ENCODE peak calls at places on chromosomes 4 and X, in six cellular contexts. One of them, this sample, is unnamed.

GRCh38 chr4:40840985-40841571 is 91.3 kb downstream of the NSUN7 start:
- DNase-seq in IMR-90: peak; percentile 90
- DNase-seq in ACHN: peak; percentile 85
- DNase-seq in choroid plexus epithelial cell: peak; percentile 94
- DNase-seq in activated CD8-positive, alpha-beta memory T cell treated with anti-CD3 and anti-CD28 coated beads for 4 hours: peak; percentile 57
- DNase-seq in hypothalamus: peak; percentile 75
- DNase-seq in this sample: no peak

GRCh38 chrX:13750204-13750603 is 15.7 kb downstream of the OFD1 start:
- DNase-seq in IMR-90: peak; percentile 48
- DNase-seq in ACHN: peak; percentile 46
- DNase-seq in choroid plexus epithelial cell: peak; percentile 56
- DNase-seq in activated CD8-positive, alpha-beta memory T cell treated with anti-CD3 and anti-CD28 coated beads for 4 hours: no peak
- DNase-seq in hypothalamus: no peak
- DNase-seq in this sample: no peak

GRCh38 chr4:158938462-158939044 is 164.3 kb upstream of the RAPGEF2 start:
- DNase-seq in IMR-90: peak; percentile 40
- DNase-seq in ACHN: no peak
- DNase-seq in choroid plexus epithelial cell: peak; percentile 35
- DNase-seq in activated CD8-positive, alpha-beta memory T cell treated with anti-CD3 and anti-CD28 coated beads for 4 hours: no peak
- DNase-seq in hypothalamus: no peak
- DNase-seq in this sample: no peak

GRCh38 chrX:134294548-134294947 is 57.6 kb downstream of the CCDC160 start:
- DNase-seq in IMR-90: peak; percentile 2
- DNase-seq in ACHN: peak; percentile 1
- DNase-seq in choroid plexus epithelial cell: peak; percentile 31
- DNase-seq in activated CD8-positive, alpha-beta memory T cell treated with anti-CD3 and anti-CD28 coated beads for 4 hours: no peak
- DNase-seq in hypothalamus: no peak
- DNase-seq in this sample: no peak

GRCh38 chr4:151896880-151897279 is 136.1 kb upstream of the GATB start:
- DNase-seq in IMR-90: no peak
- DNase-seq in ACHN: no peak
- DNase-seq in choroid plexus epithelial cell: no peak
- DNase-seq in activated CD8-positive, alpha-beta memory T cell treated with anti-CD3 and anti-CD28 coated beads for 4 hours: no peak
- DNase-seq in hypothalamus: no peak
- DNase-seq in this sample: no peak

GRCh38 chr4:138190452-138190858 is 51.7 kb downstream of the SLC7A11 start:
- DNase-seq in IMR-90: no peak
- DNase-seq in ACHN: no peak
- DNase-seq in choroid plexus epithelial cell: no peak
- DNase-seq in activated CD8-positive, alpha-beta memory T cell treated with anti-CD3 and anti-CD28 coated beads for 4 hours: no peak
- DNase-seq in hypothalamus: no peak
- DNase-seq in this sample: no peak

GRCh38 chrX:69243276-69243675 is 78.0 kb upstream of the PJA1 start:
- DNase-seq in IMR-90: no peak
- DNase-seq in ACHN: no peak
- DNase-seq in choroid plexus epithelial cell: no peak
- DNase-seq in activated CD8-positive, alpha-beta memory T cell treated with anti-CD3 and anti-CD28 coated beads for 4 hours: no peak
- DNase-seq in hypothalamus: no peak
- DNase-seq in this sample: no peak

GRCh38 chr4:1035510-1035909 is 24.1 kb downstream of the FGFRL1 start:
- DNase-seq in IMR-90: no peak
- DNase-seq in ACHN: no peak
- DNase-seq in choroid plexus epithelial cell: no peak
- DNase-seq in activated CD8-positive, alpha-beta memory T cell treated with anti-CD3 and anti-CD28 coated beads for 4 hours: no peak
- DNase-seq in hypothalamus: peak; percentile 96
- DNase-seq in this sample: peak; percentile 92

GRCh38 chr4:14513471-14513870 is 488.8 kb upstream of the CPEB2 start:
- DNase-seq in IMR-90: no peak
- DNase-seq in ACHN: no peak
- DNase-seq in choroid plexus epithelial cell: peak; percentile 64
- DNase-seq in activated CD8-positive, alpha-beta memory T cell treated with anti-CD3 and anti-CD28 coated beads for 4 hours: no peak
- DNase-seq in hypothalamus: no peak
- DNase-seq in this sample: no peak

GRCh38 chr4:10184051-10184450 is 67.5 kb upstream of the WDR1 start:
- DNase-seq in IMR-90: peak; percentile 29
- DNase-seq in ACHN: no peak
- DNase-seq in choroid plexus epithelial cell: peak; percentile 42
- DNase-seq in activated CD8-positive, alpha-beta memory T cell treated with anti-CD3 and anti-CD28 coated beads for 4 hours: no peak
- DNase-seq in hypothalamus: no peak
- DNase-seq in this sample: no peak

GRCh38 chrX:63350551-63350950 is 581 bp downstream of the SPIN4 start:
- DNase-seq in IMR-90: no peak
- DNase-seq in ACHN: peak; percentile 33
- DNase-seq in choroid plexus epithelial cell: no peak
- DNase-seq in activated CD8-positive, alpha-beta memory T cell treated with anti-CD3 and anti-CD28 coated beads for 4 hours: no peak
- DNase-seq in hypothalamus: no peak
- DNase-seq in this sample: no peak

GRCh38 chr4:112213850-112214249 is 17.7 kb upstream of the AP1AR start:
- DNase-seq in IMR-90: peak; percentile 90
- DNase-seq in ACHN: no peak
- DNase-seq in choroid plexus epithelial cell: peak; percentile 92
- DNase-seq in activated CD8-positive, alpha-beta memory T cell treated with anti-CD3 and anti-CD28 coated beads for 4 hours: no peak
- DNase-seq in hypothalamus: no peak
- DNase-seq in this sample: no peak

GRCh38 chr4:96879527-96879926 is 1039.6 kb downstream of the PDHA2 start:
- DNase-seq in IMR-90: no peak
- DNase-seq in ACHN: no peak
- DNase-seq in choroid plexus epithelial cell: no peak
- DNase-seq in activated CD8-positive, alpha-beta memory T cell treated with anti-CD3 and anti-CD28 coated beads for 4 hours: no peak
- DNase-seq in hypothalamus: no peak
- DNase-seq in this sample: no peak

GRCh38 chr4:116358633-116359222 is 726.6 kb downstream of the TRAM1L1 start:
- DNase-seq in IMR-90: peak; percentile 43
- DNase-seq in ACHN: peak; percentile 45
- DNase-seq in choroid plexus epithelial cell: peak; percentile 83
- DNase-seq in activated CD8-positive, alpha-beta memory T cell treated with anti-CD3 and anti-CD28 coated beads for 4 hours: no peak
- DNase-seq in hypothalamus: no peak
- DNase-seq in this sample: no peak

GRCh38 chr4:54382623-54383022 is 153.5 kb downstream of the PDGFRA start:
- DNase-seq in IMR-90: no peak
- DNase-seq in ACHN: no peak
- DNase-seq in choroid plexus epithelial cell: no peak
- DNase-seq in activated CD8-positive, alpha-beta memory T cell treated with anti-CD3 and anti-CD28 coated beads for 4 hours: no peak
- DNase-seq in hypothalamus: no peak
- DNase-seq in this sample: no peak

GRCh38 chr4:107083-107443 is 17.2 kb upstream of the ZNF718 start:
- DNase-seq in IMR-90: no peak
- DNase-seq in ACHN: no peak
- DNase-seq in choroid plexus epithelial cell: no peak
- DNase-seq in activated CD8-positive, alpha-beta memory T cell treated with anti-CD3 and anti-CD28 coated beads for 4 hours: no peak
- DNase-seq in hypothalamus: no peak
- DNase-seq in this sample: no peak

GRCh38 chr4:172986114-172986513 is 182.5 kb upstream of the GALNT7 start:
- DNase-seq in IMR-90: no peak
- DNase-seq in ACHN: no peak
- DNase-seq in choroid plexus epithelial cell: no peak
- DNase-seq in activated CD8-positive, alpha-beta memory T cell treated with anti-CD3 and anti-CD28 coated beads for 4 hours: no peak
- DNase-seq in hypothalamus: no peak
- DNase-seq in this sample: no peak

GRCh38 chrX:102958794-102959193 is 21.7 kb downstream of the RAB40AL start:
- DNase-seq in IMR-90: no peak
- DNase-seq in ACHN: no peak
- DNase-seq in choroid plexus epithelial cell: peak; percentile 16
- DNase-seq in activated CD8-positive, alpha-beta memory T cell treated with anti-CD3 and anti-CD28 coated beads for 4 hours: no peak
- DNase-seq in hypothalamus: no peak
- DNase-seq in this sample: no peak

GRCh38 chr4:85445058-85445639 is 29.8 kb upstream of the ARHGAP24 start:
- DNase-seq in IMR-90: no peak
- DNase-seq in ACHN: no peak
- DNase-seq in choroid plexus epithelial cell: peak; percentile 39
- DNase-seq in activated CD8-positive, alpha-beta memory T cell treated with anti-CD3 and anti-CD28 coated beads for 4 hours: no peak
- DNase-seq in hypothalamus: no peak
- DNase-seq in this sample: no peak

GRCh38 chr4:15004701-15005301 is 2.5 kb downstream of the CPEB2 start:
- DNase-seq in IMR-90: peak; percentile 54
- DNase-seq in ACHN: peak; percentile 74
- DNase-seq in choroid plexus epithelial cell: peak; percentile 76
- DNase-seq in activated CD8-positive, alpha-beta memory T cell treated with anti-CD3 and anti-CD28 coated beads for 4 hours: no peak
- DNase-seq in hypothalamus: peak; percentile 63
- DNase-seq in this sample: peak; percentile 31

GRCh38 chr4:186593587-186593973 is 38.2 kb upstream of the MTNR1A start:
- DNase-seq in IMR-90: no peak
- DNase-seq in ACHN: no peak
- DNase-seq in choroid plexus epithelial cell: no peak
- DNase-seq in activated CD8-positive, alpha-beta memory T cell treated with anti-CD3 and anti-CD28 coated beads for 4 hours: no peak
- DNase-seq in hypothalamus: no peak
- DNase-seq in this sample: no peak

GRCh38 chrX:24426340-24426913 is 38.7 kb upstream of the PDK3 start:
- DNase-seq in IMR-90: peak; percentile 12
- DNase-seq in ACHN: no peak
- DNase-seq in choroid plexus epithelial cell: peak; percentile 36
- DNase-seq in activated CD8-positive, alpha-beta memory T cell treated with anti-CD3 and anti-CD28 coated beads for 4 hours: no peak
- DNase-seq in hypothalamus: no peak
- DNase-seq in this sample: no peak

GRCh38 chr4:111064342-111064993 is 441.6 kb upstream of the PITX2 start:
- DNase-seq in IMR-90: peak; percentile 57
- DNase-seq in ACHN: peak; percentile 87
- DNase-seq in choroid plexus epithelial cell: peak; percentile 8
- DNase-seq in activated CD8-positive, alpha-beta memory T cell treated with anti-CD3 and anti-CD28 coated beads for 4 hours: no peak
- DNase-seq in hypothalamus: no peak
- DNase-seq in this sample: no peak

GRCh38 chr4:3358660-3359059 is 65.8 kb downstream of the RGS12 start:
- DNase-seq in IMR-90: no peak
- DNase-seq in ACHN: no peak
- DNase-seq in choroid plexus epithelial cell: no peak
- DNase-seq in activated CD8-positive, alpha-beta memory T cell treated with anti-CD3 and anti-CD28 coated beads for 4 hours: no peak
- DNase-seq in hypothalamus: no peak
- DNase-seq in this sample: no peak

GRCh38 chr4:125433453-125433852 is 118.7 kb downstream of the FAT4 start:
- DNase-seq in IMR-90: peak; percentile 69
- DNase-seq in ACHN: no peak
- DNase-seq in choroid plexus epithelial cell: peak; percentile 66
- DNase-seq in activated CD8-positive, alpha-beta memory T cell treated with anti-CD3 and anti-CD28 coated beads for 4 hours: no peak
- DNase-seq in hypothalamus: no peak
- DNase-seq in this sample: no peak

GRCh38 chrX:52923781-52924241 is 26.7 kb downstream of the FAM156B start:
- DNase-seq in IMR-90: peak; percentile 69
- DNase-seq in ACHN: peak; percentile 14
- DNase-seq in choroid plexus epithelial cell: peak; percentile 62
- DNase-seq in activated CD8-positive, alpha-beta memory T cell treated with anti-CD3 and anti-CD28 coated beads for 4 hours: no peak
- DNase-seq in hypothalamus: no peak
- DNase-seq in this sample: no peak

GRCh38 chr4:80307774-80308465 is 27.6 kb upstream of the CFAP299 start:
- DNase-seq in IMR-90: peak; percentile 79
- DNase-seq in ACHN: peak; percentile 37
- DNase-seq in choroid plexus epithelial cell: peak; percentile 37
- DNase-seq in activated CD8-positive, alpha-beta memory T cell treated with anti-CD3 and anti-CD28 coated beads for 4 hours: no peak
- DNase-seq in hypothalamus: no peak
- DNase-seq in this sample: no peak

GRCh38 chrX:85114776-85115175 is 111.1 kb downstream of the APOOL start:
- DNase-seq in IMR-90: no peak
- DNase-seq in ACHN: no peak
- DNase-seq in choroid plexus epithelial cell: peak; percentile 1
- DNase-seq in activated CD8-positive, alpha-beta memory T cell treated with anti-CD3 and anti-CD28 coated beads for 4 hours: no peak
- DNase-seq in hypothalamus: no peak
- DNase-seq in this sample: no peak

GRCh38 chrX:69298466-69299140 is 133.3 kb upstream of the PJA1 start:
- DNase-seq in IMR-90: peak; percentile 4
- DNase-seq in ACHN: no peak
- DNase-seq in choroid plexus epithelial cell: no peak
- DNase-seq in activated CD8-positive, alpha-beta memory T cell treated with anti-CD3 and anti-CD28 coated beads for 4 hours: no peak
- DNase-seq in hypothalamus: no peak
- DNase-seq in this sample: no peak

GRCh38 chrX:57083143-57083542 is 38.2 kb downstream of the SPIN2B start:
- DNase-seq in IMR-90: no peak
- DNase-seq in ACHN: no peak
- DNase-seq in choroid plexus epithelial cell: no peak
- DNase-seq in activated CD8-positive, alpha-beta memory T cell treated with anti-CD3 and anti-CD28 coated beads for 4 hours: no peak
- DNase-seq in hypothalamus: no peak
- DNase-seq in this sample: no peak

GRCh38 chr4:15914291-15914690 is 24.2 kb downstream of the FGFBP1 start:
- DNase-seq in IMR-90: peak; percentile 54
- DNase-seq in ACHN: no peak
- DNase-seq in choroid plexus epithelial cell: no peak
- DNase-seq in activated CD8-positive, alpha-beta memory T cell treated with anti-CD3 and anti-CD28 coated beads for 4 hours: no peak
- DNase-seq in hypothalamus: no peak
- DNase-seq in this sample: no peak

GRCh38 chrX:44306336-44306735 is 37.1 kb downstream of the EFHC2 start:
- DNase-seq in IMR-90: peak; percentile 20
- DNase-seq in ACHN: no peak
- DNase-seq in choroid plexus epithelial cell: peak; percentile 6
- DNase-seq in activated CD8-positive, alpha-beta memory T cell treated with anti-CD3 and anti-CD28 coated beads for 4 hours: no peak
- DNase-seq in hypothalamus: no peak
- DNase-seq in this sample: no peak

GRCh38 chrX:20521245-20521644 is 254.5 kb upstream of the RPS6KA3 start:
- DNase-seq in IMR-90: peak; percentile 74
- DNase-seq in ACHN: peak; percentile 3
- DNase-seq in choroid plexus epithelial cell: peak; percentile 81
- DNase-seq in activated CD8-positive, alpha-beta memory T cell treated with anti-CD3 and anti-CD28 coated beads for 4 hours: no peak
- DNase-seq in hypothalamus: no peak
- DNase-seq in this sample: no peak

GRCh38 chr4:183966371-183966770 is 61.3 kb downstream of the STOX2 start:
- DNase-seq in IMR-90: peak; percentile 4
- DNase-seq in ACHN: no peak
- DNase-seq in choroid plexus epithelial cell: no peak
- DNase-seq in activated CD8-positive, alpha-beta memory T cell treated with anti-CD3 and anti-CD28 coated beads for 4 hours: no peak
- DNase-seq in hypothalamus: no peak
- DNase-seq in this sample: no peak

GRCh38 chrX:130165181-130165702 is 399 bp downstream of the AIFM1 start:
- DNase-seq in IMR-90: no peak
- DNase-seq in ACHN: peak; percentile 34
- DNase-seq in choroid plexus epithelial cell: peak; percentile 40
- DNase-seq in activated CD8-positive, alpha-beta memory T cell treated with anti-CD3 and anti-CD28 coated beads for 4 hours: no peak
- DNase-seq in hypothalamus: no peak
- DNase-seq in this sample: no peak

This sample was measured in frontal cortex.